ENCODE peak calls at places on chromosomes 1 and 21, in five cellular contexts. J is skeletal muscle cell, G is small intestine, C is lung, M is uterus. P is an unnamed sample.

GRCh38 chr1:214966366-214966765 is 116.2 kb upstream of the KCNK2 start:
- DNase-seq in J (peak; percentile 51), G (no peak), C (no peak), M (no peak), P (no peak)

GRCh38 chr1:116334868-116335649 is 38.0 kb upstream of the ATP1A1 start:
- DNase-seq in J (peak; percentile 7), G (no peak), C (no peak), M (no peak), P (no peak)

GRCh38 chr1:5980314-5981008 is 11.8 kb downstream of the NPHP4 start:
- DNase-seq in J (no peak), G (no peak), C (no peak), M (peak; percentile 60), P (no peak)

GRCh38 chr21:42574234-42575027 is 60.8 kb downstream of the SLC37A1 start:
- DNase-seq in J (no peak), G (no peak), C (no peak), M (peak; percentile 1), P (no peak)

GRCh38 chr1:192846950-192847349 is 38.1 kb downstream of the RGS2 start:
- DNase-seq in J (peak; percentile 39), G (no peak), C (no peak), M (no peak), P (no peak)

GRCh38 chr1:175824079-175824478 is 80.7 kb upstream of the TNR start:
- DNase-seq in J (no peak), G (no peak), C (no peak), M (no peak), P (no peak)

GRCh38 chr1:232813757-232814156 is 8.5 kb downstream of the MAP10 start:
- DNase-seq in J (no peak), G (no peak), C (no peak), M (no peak), P (no peak)

GRCh38 chr1:173506437-173506836 is 29.3 kb downstream of the PRDX6 start:
- DNase-seq in J (no peak), G (peak; percentile 83), C (no peak), M (no peak), P (no peak)

GRCh38 chr1:43688594-43689000 is 18.7 kb upstream of the ST3GAL3 start:
- DNase-seq in J (peak; percentile 64), G (no peak), C (no peak), M (no peak), P (no peak)

GRCh38 chr21:38416791-38417190 is 81.5 kb downstream of the ERG start:
- DNase-seq in J (no peak), G (no peak), C (no peak), M (no peak), P (no peak)

GRCh38 chr1:41361495-41362356 is 492 bp downstream of the FOXO6 start:
- DNase-seq in J (no peak), G (peak; percentile 33), C (no peak), M (no peak), P (peak; percentile 30)

GRCh38 chr1:25616080-25616931 is at the start of gene MAN1C1:
- DNase-seq in J (peak; percentile 14), G (peak; percentile 75), C (peak; percentile 87), M (peak; percentile 87), P (peak; percentile 79)

GRCh38 chr1:155126494-155127104 is 1.1 kb upstream of the EFNA1 start:
- DNase-seq in J (no peak), G (peak; percentile 64), C (peak; percentile 90), M (peak; percentile 28), P (peak; percentile 61)

GRCh38 chr1:119674835-119675289 is 26.8 kb upstream of the ZNF697 start:
- DNase-seq in J (peak; percentile 72), G (no peak), C (peak; percentile 70), M (peak; percentile 32), P (no peak)

GRCh38 chr1:12177999-12178441 is 11.2 kb downstream of the TNFRSF1B start:
- DNase-seq in J (peak; percentile 87), G (no peak), C (peak; percentile 65), M (peak; percentile 72), P (peak; percentile 92)

GRCh38 chr1:234532511-234532922 is 53.5 kb upstream of the TARBP1 start:
- DNase-seq in J (no peak), G (no peak), C (peak; percentile 58), M (peak; percentile 47), P (no peak)

GRCh38 chr1:112370981-112371380 is 25.0 kb upstream of the CTTNBP2NL start:
- DNase-seq in J (no peak), G (no peak), C (no peak), M (no peak), P (no peak)

GRCh38 chr1:62539028-62539447 is 58.3 kb upstream of the ANGPTL3 start:
- DNase-seq in J (no peak), G (no peak), C (no peak), M (no peak), P (no peak)

GRCh38 chr1:208291923-208292711 is 47.9 kb upstream of the PLXNA2 start:
- DNase-seq in J (no peak), G (peak; percentile 75), C (no peak), M (no peak), P (no peak)

GRCh38 chr1:183477986-183478781 is 5.9 kb downstream of the SMG7 start:
- DNase-seq in J (no peak), G (no peak), C (no peak), M (no peak), P (peak; percentile 11)

GRCh38 chr1:111602974-111603373 is 16.6 kb upstream of the RAP1A start:
- DNase-seq in J (no peak), G (no peak), C (no peak), M (no peak), P (no peak)

GRCh38 chr1:232621050-232621449 is 8.9 kb downstream of the SIPA1L2 start:
- DNase-seq in J (no peak), G (no peak), C (no peak), M (no peak), P (no peak)

GRCh38 chr1:23742670-23743286 is 493 bp upstream of the ELOA start:
- DNase-seq in J (no peak), G (no peak), C (peak; percentile 35), M (no peak), P (no peak)

GRCh38 chr1:217333939-217334338 is 297.0 kb downstream of the GPATCH2 start:
- DNase-seq in J (no peak), G (peak; percentile 12), C (no peak), M (no peak), P (no peak)

GRCh38 chr1:109255097-109255651 is 5.8 kb downstream of the CELSR2 start:
- DNase-seq in J (no peak), G (no peak), C (no peak), M (no peak), P (no peak)

GRCh38 chr1:109252893-109253802 is 3.8 kb downstream of the CELSR2 start:
- DNase-seq in J (no peak), G (no peak), C (no peak), M (no peak), P (no peak)

GRCh38 chr1:109254621-109255096 is 5.3 kb downstream of the CELSR2 start:
- DNase-seq in J (no peak), G (no peak), C (no peak), M (no peak), P (no peak)

GRCh38 chr1:109255673-109256072 is 6.3 kb downstream of the CELSR2 start:
- DNase-seq in J (no peak), G (no peak), C (no peak), M (no peak), P (no peak)

GRCh38 chr1:109253803-109254620 is 4.7 kb downstream of the CELSR2 start:
- DNase-seq in J (no peak), G (no peak), C (no peak), M (no peak), P (no peak)
- H3K4me3 ChIP-seq in J (no peak overlapping the region), G (no peak overlapping the region), C (no peak overlapping the region), M (no peak overlapping the region), P (no peak overlapping the region)

DNA sequence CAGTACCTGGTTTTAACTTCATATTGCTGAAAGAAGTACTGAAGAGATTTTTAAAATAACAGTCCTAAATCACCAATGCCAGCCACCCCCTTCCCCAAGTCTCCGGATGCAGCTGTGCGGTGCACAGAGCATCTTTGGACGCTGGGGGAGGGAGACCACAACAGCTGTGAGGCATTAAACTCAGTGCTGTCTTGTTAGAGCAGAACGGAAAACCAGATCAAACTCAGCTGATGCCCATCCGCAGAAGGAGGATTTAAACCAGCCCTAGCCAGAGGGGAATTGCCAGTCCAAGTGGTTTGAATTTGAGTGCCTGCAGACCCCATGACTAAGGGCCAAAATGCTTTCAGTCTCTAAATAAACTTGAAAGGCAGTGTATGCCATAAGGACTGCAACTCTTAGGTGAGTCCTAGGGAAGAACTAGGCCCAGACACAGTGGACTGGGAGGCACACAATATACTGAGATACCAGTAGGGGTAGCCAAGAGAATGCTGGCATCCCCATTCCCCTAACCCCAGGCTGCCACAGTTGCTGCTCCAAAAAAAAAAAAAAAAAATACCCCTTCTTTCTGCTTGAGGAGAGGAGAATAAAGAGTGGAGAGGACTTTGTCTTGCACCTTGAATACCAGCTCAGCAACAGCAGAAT is 576.2 kb downstream of the NEGR1 start:
- DNase-seq in J (peak; percentile 55), G (no peak), C (no peak), M (no peak), P (no peak)
- H3K4me3 ChIP-seq in J (no peak overlapping the region), G (no peak overlapping the region), C (no peak overlapping the region), M (no peak overlapping the region), P (no peak overlapping the region)

GRCh38 chr1:71733121-71733520 is 549.2 kb downstream of the NEGR1 start:
- DNase-seq in J (no peak), G (no peak), C (no peak), M (no peak), P (no peak)
- H3K4me3 ChIP-seq in J (no peak overlapping the region), G (no peak overlapping the region), C (no peak overlapping the region), M (no peak overlapping the region), P (no peak overlapping the region)

GRCh38 chr1:181090653-181091126 is 2.2 kb downstream of the IER5 start:
- DNase-seq in J (no peak), G (peak; percentile 76), C (no peak), M (no peak), P (peak; percentile 16)
- H3K4me3 ChIP-seq in J (peak overlapping the region; percentile 78), G (peak overlapping the region; percentile 83), C (peak overlapping the region; percentile 24), M (peak overlapping the region; percentile 74), P (peak overlapping the region; percentile 96)

DNA sequence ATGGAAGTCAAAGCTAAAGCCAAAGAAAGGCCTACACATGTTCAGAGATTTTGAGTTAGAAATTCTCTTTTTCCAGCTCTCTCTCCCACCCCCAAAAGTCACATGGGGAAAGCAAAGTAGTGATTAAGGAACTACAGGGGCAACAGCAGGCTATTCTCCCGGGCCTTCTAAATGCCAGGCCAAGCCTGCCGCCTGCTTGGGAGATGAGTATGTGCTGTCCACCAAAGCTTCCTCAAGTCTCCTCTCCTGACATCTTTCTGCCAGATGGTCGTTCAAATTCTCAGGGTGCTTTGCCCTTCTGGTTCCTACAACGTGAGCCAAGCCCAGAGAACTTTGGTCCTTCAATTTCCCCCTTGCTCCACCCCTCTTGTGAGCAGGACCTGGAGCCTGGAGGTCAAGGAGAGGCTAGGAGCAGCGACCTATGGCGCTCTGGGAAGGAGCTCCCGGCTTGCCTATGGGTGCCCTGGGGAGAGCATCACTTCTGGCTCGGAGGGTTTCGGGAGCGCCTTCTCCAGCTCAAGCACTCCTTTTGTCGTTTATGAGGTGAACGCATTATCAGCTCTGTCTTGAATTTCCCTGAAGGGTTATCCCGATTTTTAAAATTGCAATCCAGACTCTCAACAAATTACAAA is 4.4 kb upstream of the PRRX1 start:
- DNase-seq in J (no peak), G (no peak), C (no peak), M (no peak), P (no peak)
- H3K4me3 ChIP-seq in J (no peak overlapping the region), G (no peak overlapping the region), C (no peak overlapping the region), M (no peak overlapping the region), P (no peak overlapping the region)

GRCh38 chr21:29258626-29259335 is 39.9 kb upstream of the BACH1 start:
- DNase-seq in J (no peak), G (no peak), C (no peak), M (no peak), P (no peak)
- H3K4me3 ChIP-seq in J (no peak overlapping the region), G (no peak overlapping the region), C (no peak overlapping the region), M (no peak overlapping the region), P (no peak overlapping the region)